ENCODE peak calls at places on chromosomes 3 and 15, in four cellular contexts. Q is T-cell; P is hippocampal formation; D is stimulated activated CD8-positive, alpha-beta memory T cell treated with anti-CD3 and anti-CD28 coated beads, Interleukin-7, amount 100 ng/mL, for 24 hours. L is an unnamed sample.

GRCh38 chr15:39888809-39889208 is 31.3 kb downstream of the GPR176 start:
- DNase-seq in Q (no peak), P (no peak), D (no peak), L (no peak)

GRCh38 chr3:115615001-115615447 is 8.3 kb upstream of the GAP43 start:
- DNase-seq in Q (no peak), P (no peak), D (no peak), L (no peak)

GRCh38 chr3:87350367-87351199 is 74.2 kb upstream of the POU1F1 start:
- DNase-seq in Q (peak; percentile 1), P (peak; percentile 2), D (no peak), L (peak; percentile 39)

GRCh38 chr3:130626021-130626420 is 109.0 kb downstream of the COL6A6 start:
- DNase-seq in Q (no peak), P (no peak), D (no peak), L (no peak)

GRCh38 chr15:50854594-50855490 is 53.6 kb upstream of the AP4E1 start:
- DNase-seq in Q (no peak), P (no peak), D (no peak), L (no peak)

GRCh38 chr3:195714380-195715011 is 6.3 kb upstream of the MUC20 start:
- DNase-seq in Q (no peak), P (no peak), D (no peak), L (no peak)

GRCh38 chr3:113151475-113152031 is 59.8 kb upstream of the BOC start:
- DNase-seq in Q (no peak), P (no peak), D (no peak), L (no peak)

GRCh38 chr15:65285291-65286068 is 1.2 kb downstream of the PARP16 start:
- DNase-seq in Q (no peak), P (no peak), D (no peak), L (no peak)

GRCh38 chr3:105686324-105686897 is 182.4 kb downstream of the CBLB start:
- DNase-seq in Q (no peak), P (no peak), D (no peak), L (peak; percentile 19)

GRCh38 chr3:147218976-147219375 is 187.4 kb downstream of the ZIC4 start:
- DNase-seq in Q (no peak), P (no peak), D (no peak), L (no peak)

GRCh38 chr3:84958495-84959469 is at the start of gene CADM2:
- DNase-seq in Q (peak; percentile 42), P (peak; percentile 95), D (peak; percentile 41), L (peak; percentile 97)

GRCh38 chr3:45343947-45344346 is 44.4 kb upstream of the LARS2 start:
- DNase-seq in Q (no peak), P (no peak), D (no peak), L (no peak)

GRCh38 chr3:109033000-109033660 is 79.5 kb upstream of the GUCA1C start:
- DNase-seq in Q (no peak), P (no peak), D (no peak), L (no peak)

GRCh38 chr3:149971403-149972075 is 844 bp upstream of the PFN2 start:
- DNase-seq in Q (peak; percentile 18), P (peak; percentile 57), D (peak; percentile 2), L (peak; percentile 51)

GRCh38 chr3:177565981-177566380 is 368.7 kb upstream of the TBL1XR1 start:
- DNase-seq in Q (no peak), P (no peak), D (no peak), L (no peak)

GRCh38 chr3:177735441-177735840 is 538.2 kb upstream of the TBL1XR1 start:
- DNase-seq in Q (no peak), P (no peak), D (no peak), L (no peak)

GRCh38 chr15:80275946-80276345 is 23.9 kb upstream of the CTXND1 start:
- DNase-seq in Q (no peak), P (no peak), D (no peak), L (no peak)

GRCh38 chr3:135329479-135329878 is 534.4 kb downstream of the EPHB1 start:
- DNase-seq in Q (no peak), P (no peak), D (no peak), L (no peak)

GRCh38 chr3:170977911-170978310 is 48.6 kb downstream of the SLC2A2 start:
- DNase-seq in Q (no peak), P (no peak), D (no peak), L (no peak)

GRCh38 chr3:117603097-117603496 is 893.5 kb downstream of the TUSC7 start:
- DNase-seq in Q (no peak), P (no peak), D (no peak), L (peak; percentile 26)

GRCh38 chr15:43095243-43095642 is 10.6 kb downstream of the UBR1 start:
- DNase-seq in Q (no peak), P (no peak), D (no peak), L (no peak)

GRCh38 chr3:18423401-18424212 is 1.5 kb downstream of the SATB1 start:
- DNase-seq in Q (no peak), P (no peak), D (no peak), L (peak; percentile 66)

GRCh38 chr3:24299236-24299635 is 195.4 kb downstream of the THRB start:
- DNase-seq in Q (no peak), P (no peak), D (no peak), L (no peak)

GRCh38 chr3:2978977-2979732 is 131.0 kb downstream of the IL5RA start:
- DNase-seq in Q (no peak), P (no peak), D (no peak), L (no peak)

GRCh38 chr15:45921978-45922377 is 287.1 kb downstream of the SQOR start:
- DNase-seq in Q (no peak), P (no peak), D (no peak), L (no peak)

L was measured in globus pallidus.